ENCODE peak calls at places on chromosomes 12 and 14, in four cellular contexts. X is fibroblast of mammary gland, Z is foreskin fibroblast, V is body of pancreas. B is an unnamed sample.

GRCh38 chr14:91418387-91419043 is 895 bp upstream of the CCDC88C start:
- DNase-seq in V (peak; percentile 62), X (peak; percentile 44), Z (peak; percentile 68), B (peak; percentile 83)

GRCh38 chr12:65876898-65877721 is 52.8 kb downstream of the HMGA2 start:
- DNase-seq in Z (peak; percentile 81), X (peak; percentile 61), V (peak; percentile 20), B (no peak)

GRCh38 chr14:89420502-89420901 is 3.5 kb upstream of the FOXN3 start:
- DNase-seq in X (no peak), V (no peak), Z (no peak), B (no peak)

GRCh38 chr12:72133497-72134055 is 138.6 kb upstream of the TRHDE start:
- DNase-seq in Z (peak; percentile 9), X (no peak), V (no peak), B (no peak)

GRCh38 chr14:93280743-93281142 is 52.1 kb downstream of the BTBD7 start:
- DNase-seq in V (no peak), X (no peak), Z (no peak), B (no peak)

GRCh38 chr14:102517412-102518062 is 8.0 kb upstream of the ANKRD9 start:
- DNase-seq in Z (no peak), V (no peak), X (no peak), B (peak; percentile 29)

GRCh38 chr12:112686373-112686772 is 105.2 kb upstream of the RPH3A start:
- DNase-seq in V (no peak), Z (peak; percentile 2), X (peak; percentile 39), B (no peak)

GRCh38 chr12:42570076-42570475 is 19.5 kb downstream of the PRICKLE1 start:
- DNase-seq in V (peak; percentile 53), X (no peak), Z (no peak), B (no peak)

GRCh38 chr12:26229910-26230309 is 34.5 kb downstream of the SSPN start:
- DNase-seq in X (peak; percentile 22), V (no peak), Z (no peak), B (no peak)

GRCh38 chr14:26621807-26622560 is 24.2 kb upstream of the NOVA1 start:
- DNase-seq in X (peak; percentile 77), V (no peak), Z (peak; percentile 80), B (no peak)

GRCh38 chr12:107436376-107436775 is 249.2 kb upstream of the PWP1 start:
- DNase-seq in V (no peak), X (peak; percentile 51), Z (peak; percentile 47), B (no peak)

GRCh38 chr12:7959278-7960063 is 23.5 kb upstream of the SLC2A3 start:
- DNase-seq in Z (peak; percentile 52), V (no peak), X (peak; percentile 16), B (no peak)

GRCh38 chr12:64007853-64008252 is 163.4 kb downstream of the SRGAP1 start:
- DNase-seq in X (no peak), Z (no peak), V (no peak), B (no peak)

GRCh38 chr14:68688872-68689371 is 103.9 kb downstream of the ZFP36L1 start:
- DNase-seq in V (no peak), Z (peak; percentile 80), X (peak; percentile 70), B (peak; percentile 43)

GRCh38 chr12:108995370-108995992 is 25.4 kb downstream of the SVOP start:
- DNase-seq in V (no peak), X (no peak), Z (no peak), B (no peak)

GRCh38 chr12:93813972-93814821 is 137.0 kb downstream of the CRADD start:
- DNase-seq in X (peak; percentile 97), Z (peak; percentile 80), V (peak; percentile 69), B (peak; percentile 91)

GRCh38 chr12:31471823-31472222 is 119.1 kb downstream of the DENND5B start:
- DNase-seq in Z (peak; percentile 24), V (no peak), X (no peak), B (no peak)

GRCh38 chr14:75361751-75362433 is 65.9 kb upstream of the JDP2 start:
- DNase-seq in Z (peak; percentile 15), X (no peak), V (no peak), B (peak; percentile 47)

GRCh38 chr12:15931590-15932053 is 20.5 kb downstream of the DERA start:
- DNase-seq in X (peak; percentile 44), Z (no peak), V (no peak), B (no peak)

GRCh38 chr12:66538970-66539369 is 139.9 kb downstream of the GRIP1 start:
- DNase-seq in Z (no peak), V (no peak), X (no peak), B (no peak)

GRCh38 chr12:51357374-51358047 is 11.0 kb upstream of the CELA1 start:
- DNase-seq in Z (no peak), V (no peak), X (no peak), B (no peak)

GRCh38 chr12:111211910-111212757 is 156.8 kb downstream of the PHETA1 start:
- DNase-seq in Z (no peak), X (no peak), V (no peak), B (peak; percentile 20)

GRCh38 chr12:28512876-28513275 is 322.6 kb downstream of the CCDC91 start:
- DNase-seq in X (no peak), V (no peak), Z (peak; percentile 43), B (no peak)

GRCh38 chr14:21735639-21736307 is 62.2 kb upstream of the OR4E1 start:
- DNase-seq in Z (no peak), X (no peak), V (no peak), B (no peak)

GRCh38 chr14:69945905-69946304 is 66.7 kb downstream of the SMOC1 start:
- DNase-seq in X (peak; percentile 36), V (no peak), Z (peak; percentile 14), B (no peak)

GRCh38 chr12:43556057-43556456 is 4.1 kb upstream of the ADAMTS20 start:
- DNase-seq in V (no peak), X (no peak), Z (no peak), B (no peak)

GRCh38 chr12:34126239-34126641 is 103.9 kb downstream of the ALG10 start:
- DNase-seq in V (no peak), Z (no peak), X (no peak), B (no peak)

GRCh38 chr12:41993283-41993682 is 151.4 kb downstream of the GXYLT1 start:
- DNase-seq in V (no peak), X (no peak), Z (no peak), B (no peak)

GRCh38 chr14:80304125-80304766 is 92.9 kb upstream of the DIO2 start:
- DNase-seq in Z (peak; percentile 61), X (peak; percentile 78), V (no peak), B (no peak)

GRCh38 chr12:57518920-57519757 is 1.2 kb downstream of the DDIT3 start:
- DNase-seq in Z (peak; percentile 63), X (peak; percentile 62), V (peak; percentile 70), B (peak; percentile 26)

GRCh38 chr14:55026441-55026792 is 482 bp downstream of the WDHD1 start:
- DNase-seq in X (no peak), V (no peak), Z (peak; percentile 29), B (no peak)
- H3K4me3 ChIP-seq in X (peak overlapping the region; percentile 63), V (peak overlapping the region; percentile 78), Z (peak overlapping the region; percentile 94), B (peak overlapping the region; percentile 70)

DNA sequence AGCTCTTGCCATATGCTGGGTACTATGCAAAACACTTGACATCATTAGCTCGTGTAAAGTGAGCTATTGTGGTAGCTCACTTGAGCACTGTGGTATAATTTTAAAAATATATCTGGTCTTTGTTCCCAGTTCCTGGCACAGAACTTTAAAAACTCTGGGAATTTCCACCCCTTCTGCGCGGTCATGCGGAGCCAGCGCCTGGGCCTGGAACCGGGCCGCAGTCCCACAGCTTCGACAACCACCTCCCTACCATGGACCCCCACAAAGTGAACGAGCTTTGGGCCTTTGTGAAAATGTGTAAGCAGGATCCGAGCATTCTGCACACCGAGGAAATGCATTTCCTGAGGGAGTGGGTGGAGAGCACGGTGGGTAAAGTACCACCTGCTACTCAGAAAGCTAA is 123.1 kb downstream of the NUAK1 start:
- DNase-seq in V (no peak), X (no peak), Z (no peak), B (no peak)
- H3K4me3 ChIP-seq in V (no peak overlapping the region), X (no peak overlapping the region), Z (no peak overlapping the region), B (no peak overlapping the region)

DNA sequence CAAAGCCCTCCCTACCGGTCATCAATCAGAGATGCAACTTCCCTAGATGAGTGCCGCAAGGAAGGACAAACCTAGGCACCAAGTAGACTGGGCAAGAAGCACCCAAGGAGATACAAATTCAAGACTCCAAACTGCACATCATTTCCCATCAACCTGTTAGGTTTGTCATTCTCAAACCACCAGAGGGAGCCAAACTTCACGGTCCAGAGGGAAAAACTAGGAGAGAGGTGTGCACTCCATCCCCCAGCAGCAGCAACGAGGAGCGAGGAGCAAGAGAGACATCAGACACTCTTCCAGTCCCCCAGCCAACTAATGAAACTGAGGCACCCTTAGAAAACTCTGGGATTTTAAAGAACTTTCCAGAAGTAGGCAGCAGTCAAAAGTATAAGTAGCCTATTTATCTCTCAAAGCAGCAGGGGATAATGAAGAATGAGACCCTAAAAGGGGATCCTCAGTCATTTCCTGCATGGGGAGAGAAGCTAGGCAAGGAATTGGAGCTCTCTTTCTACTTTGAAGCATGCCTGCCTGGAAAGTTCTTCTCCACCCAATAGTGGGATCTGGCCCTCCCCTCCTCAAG is 37.0 kb upstream of the NT5DC3 start:
- DNase-seq in X (peak; percentile 70), V (peak; percentile 67), Z (peak; percentile 82), B (peak; percentile 63)
- H3K4me3 ChIP-seq in X (no peak overlapping the region), V (no peak overlapping the region), Z (no peak overlapping the region), B (no peak overlapping the region)

GRCh38 chr12:94969424-94969823 is 34.1 kb downstream of the NDUFA12 start:
- DNase-seq in V (no peak), X (no peak), Z (no peak), B (no peak)
- H3K4me3 ChIP-seq in V (no peak overlapping the region), X (no peak overlapping the region), Z (no peak overlapping the region), B (no peak overlapping the region)

DNA sequence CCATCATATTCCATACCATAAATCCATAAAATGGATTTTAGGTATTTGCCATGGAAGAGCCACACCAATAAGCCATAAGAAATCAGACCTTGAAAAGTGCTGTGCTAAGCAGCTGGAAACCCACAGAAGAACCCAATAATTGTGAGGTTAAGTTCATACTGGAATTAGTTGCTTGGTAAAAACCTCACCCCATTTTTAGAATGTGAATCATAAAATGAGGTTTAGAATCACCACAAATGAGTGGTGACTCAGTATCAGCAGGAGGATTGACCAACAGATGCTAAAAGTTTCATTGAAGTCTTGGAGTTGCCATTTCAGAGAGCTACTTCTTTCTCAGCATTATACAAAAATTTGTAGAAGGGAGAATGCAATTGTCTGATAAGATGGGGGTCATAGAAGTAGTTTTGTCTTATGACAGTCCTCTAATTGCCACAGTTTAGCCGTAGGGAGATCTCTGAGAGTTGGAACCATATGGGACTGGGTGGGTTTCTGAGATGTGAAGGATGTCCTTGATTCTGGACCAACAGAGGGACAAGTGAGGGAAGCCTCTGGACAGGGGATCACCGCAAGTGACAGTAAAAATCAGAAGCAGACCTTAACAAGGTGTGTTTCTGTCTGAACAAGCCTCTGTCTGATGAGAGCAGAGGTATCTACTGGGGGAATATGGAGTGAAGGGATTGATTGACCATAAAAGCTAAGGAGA is 1.4 kb upstream of the STON2 start:
- DNase-seq in Z (peak; percentile 89), X (peak; percentile 97), V (no peak), B (no peak)
- H3K4me3 ChIP-seq in Z (no peak overlapping the region), X (no peak overlapping the region), V (no peak overlapping the region), B (no peak overlapping the region)

GRCh38 chr12:129549656-129550055 is 354.2 kb downstream of the TMEM132D start:
- DNase-seq in V (peak; percentile 6), Z (no peak), X (no peak), B (no peak)
- H3K4me3 ChIP-seq in V (no peak overlapping the region), Z (no peak overlapping the region), X (no peak overlapping the region), B (no peak overlapping the region)

GRCh38 chr12:52965337-52965731 is 16.4 kb downstream of the KRT18 start:
- DNase-seq in V (no peak), X (no peak), Z (no peak), B (no peak)
- H3K4me3 ChIP-seq in V (no peak overlapping the region), X (peak overlapping the region; percentile 31), Z (no peak overlapping the region), B (peak overlapping the region; percentile 20)

B was measured in testis.